ENCODE peak calls at places on chromosomes 1 and 21, in six cellular contexts. N is uterus, A is kidney, K is foreskin fibroblast, F is prostate gland, Y is right atrium auricular region. E is an unnamed sample.

GRCh38 chr1:71655604-71656003 is 574.8 kb upstream of the ZRANB2 start:
- DNase-seq in N (no peak), A (no peak), Y (no peak), K (no peak), F (no peak), E (no peak)

GRCh38 chr1:58883037-58883887 is 99.4 kb upstream of the JUN start:
- DNase-seq in Y (peak), F (peak), A (peak), K (peak), N (peak), E (peak)

GRCh38 chr1:62687903-62688686 is at the start of gene DOCK7:
- DNase-seq in F (peak), A (peak), K (peak), N (peak), Y (peak), E (no peak)

GRCh38 chr1:17229379-17229778 is 19.5 kb upstream of the PADI3 start:
- DNase-seq in Y (no peak), F (no peak), K (no peak), A (peak), N (no peak), E (no peak)

GRCh38 chr21:38992737-38993136 is 187.0 kb downstream of the ETS2 start:
- DNase-seq in K (no peak), Y (no peak), F (no peak), N (no peak), A (peak), E (no peak)

GRCh38 chr1:40185951-40186864 is 25.0 kb downstream of the RLF start:
- DNase-seq in Y (no peak), K (peak), N (no peak), F (no peak), A (no peak), E (peak)

GRCh38 chr1:117696567-117696966 is 90.7 kb downstream of the TENT5C start:
- DNase-seq in Y (no peak), A (no peak), N (no peak), F (no peak), K (peak), E (no peak)

GRCh38 chr1:222995230-222995580 is 147.8 kb downstream of the TLR5 start:
- DNase-seq in N (no peak), F (no peak), A (no peak), K (peak), Y (no peak), E (no peak)

GRCh38 chr1:8259498-8260290 is 58.2 kb upstream of the SLC45A1 start:
- DNase-seq in K (peak), F (peak), Y (no peak), A (peak), N (peak), E (peak)

GRCh38 chr1:169584483-169585144 is 1.7 kb downstream of the F5 start:
- DNase-seq in N (no peak), A (no peak), K (no peak), F (no peak), Y (no peak), E (no peak)

GRCh38 chr1:192270398-192270797 is 46.4 kb upstream of the RGS21 start:
- DNase-seq in K (peak), F (no peak), A (no peak), N (no peak), Y (no peak), E (no peak)

GRCh38 chr1:84724128-84724860 is 34.0 kb upstream of the SSX2IP start:
- DNase-seq in Y (no peak), K (no peak), A (no peak), N (no peak), F (no peak), E (no peak)

GRCh38 chr21:44440241-44441040 is 14.9 kb upstream of the LRRC3 start:
- DNase-seq in N (no peak), Y (no peak), F (no peak), A (peak), K (no peak), E (no peak)

GRCh38 chr1:57082711-57083439 is 117.1 kb upstream of the C8B start:
- DNase-seq in K (no peak), Y (no peak), N (no peak), F (no peak), A (no peak), E (no peak)

GRCh38 chr1:227709451-227709850 is 25.7 kb downstream of the JMJD4 start:
- DNase-seq in A (no peak), N (no peak), F (no peak), K (no peak), Y (no peak), E (no peak)

GRCh38 chr1:94734963-94735899 is 84.9 kb upstream of the SLC44A3 start:
- DNase-seq in Y (no peak), A (peak), N (peak), F (peak), K (peak), E (peak)

GRCh38 chr1:211323156-211324063 is 3.2 kb upstream of the TRAF5 start:
- DNase-seq in Y (no peak), N (no peak), A (no peak), K (peak), F (peak), E (no peak)

GRCh38 chr1:68204965-68205630 is 27.2 kb downstream of the WLS start:
- DNase-seq in N (no peak), Y (no peak), A (no peak), F (no peak), K (no peak), E (no peak)

GRCh38 chr1:218384576-218384975 is 39.4 kb downstream of the TGFB2 start:
- DNase-seq in Y (no peak), N (no peak), F (no peak), A (no peak), K (peak), E (peak)

GRCh38 chr1:152623203-152623844 is 421 bp upstream of the LCE3A start:
- DNase-seq in A (no peak), N (no peak), Y (no peak), K (no peak), F (no peak), E (no peak)

GRCh38 chr1:6495041-6495441 is 3.6 kb upstream of the PLEKHG5 start:
- DNase-seq in K (no peak), Y (no peak), F (no peak), N (no peak), A (peak), E (no peak)

GRCh38 chr1:18452550-18452949 is 28.2 kb upstream of the KLHDC7A start:
- DNase-seq in A (no peak), N (no peak), K (no peak), Y (no peak), F (no peak), E (no peak)

GRCh38 chr21:41326414-41327080 is 9.9 kb downstream of the FAM3B start:
- DNase-seq in K (no peak), Y (no peak), N (no peak), F (no peak), A (peak), E (no peak)

GRCh38 chr1:9767964-9768668 is 55.6 kb downstream of the CLSTN1 start:
- DNase-seq in Y (no peak), N (no peak), K (no peak), A (no peak), F (no peak), E (no peak)

GRCh38 chr1:24075946-24076345 is 36.0 kb downstream of the MYOM3 start:
- DNase-seq in K (no peak), A (no peak), Y (no peak), F (no peak), N (no peak), E (no peak)

GRCh38 chr1:211535338-211535737 is 43.4 kb upstream of the RD3 start:
- DNase-seq in A (no peak), Y (no peak), N (no peak), K (no peak), F (no peak), E (no peak)

GRCh38 chr1:63624911-63625310 is 31.7 kb downstream of the PGM1 start:
- DNase-seq in F (no peak), N (no peak), A (no peak), K (peak), Y (no peak), E (no peak)

GRCh38 chr1:193366764-193367507 is 180.5 kb upstream of the B3GALT2 start:
- DNase-seq in N (no peak), K (no peak), Y (no peak), F (no peak), A (no peak), E (no peak)

GRCh38 chr1:171871848-171872247 is 30.6 kb downstream of the DNM3 start:
- DNase-seq in F (no peak), A (no peak), K (no peak), Y (no peak), N (no peak), E (no peak)

DNA sequence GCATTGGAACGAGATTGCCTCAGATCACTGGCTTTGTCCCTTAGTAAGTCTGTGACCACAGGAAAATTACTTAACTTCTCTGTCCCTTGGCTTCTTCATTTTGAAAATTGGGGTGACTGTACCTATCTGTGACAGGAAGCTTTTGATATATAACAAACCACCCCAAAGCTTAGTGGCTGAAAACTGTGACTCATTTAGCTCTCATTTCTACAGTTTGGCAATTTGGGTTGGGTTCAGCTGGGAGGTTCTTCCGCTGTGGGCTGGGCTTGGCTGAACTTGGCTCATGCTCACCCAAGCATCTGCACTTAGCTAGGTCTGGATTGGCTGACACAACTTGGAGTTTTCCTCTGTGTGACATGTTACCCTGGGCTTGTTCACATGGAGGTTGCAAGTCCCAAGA is 14.0 kb downstream of the C1orf94 start:
- DNase-seq in A (no peak), K (no peak), N (no peak), F (no peak), Y (no peak), E (no peak)
- H3K4me3 ChIP-seq in A (no peak), K (no peak), N (no peak), F (no peak), Y (no peak), E (no peak)

GRCh38 chr1:36846366-36846765 is 187.9 kb downstream of the GRIK3 start:
- DNase-seq in N (no peak), F (no peak), K (no peak), Y (no peak), A (no peak), E (no peak)
- H3K4me3 ChIP-seq in N (no peak), F (no peak), K (no peak), Y (no peak), A (no peak), E (no peak)

DNA sequence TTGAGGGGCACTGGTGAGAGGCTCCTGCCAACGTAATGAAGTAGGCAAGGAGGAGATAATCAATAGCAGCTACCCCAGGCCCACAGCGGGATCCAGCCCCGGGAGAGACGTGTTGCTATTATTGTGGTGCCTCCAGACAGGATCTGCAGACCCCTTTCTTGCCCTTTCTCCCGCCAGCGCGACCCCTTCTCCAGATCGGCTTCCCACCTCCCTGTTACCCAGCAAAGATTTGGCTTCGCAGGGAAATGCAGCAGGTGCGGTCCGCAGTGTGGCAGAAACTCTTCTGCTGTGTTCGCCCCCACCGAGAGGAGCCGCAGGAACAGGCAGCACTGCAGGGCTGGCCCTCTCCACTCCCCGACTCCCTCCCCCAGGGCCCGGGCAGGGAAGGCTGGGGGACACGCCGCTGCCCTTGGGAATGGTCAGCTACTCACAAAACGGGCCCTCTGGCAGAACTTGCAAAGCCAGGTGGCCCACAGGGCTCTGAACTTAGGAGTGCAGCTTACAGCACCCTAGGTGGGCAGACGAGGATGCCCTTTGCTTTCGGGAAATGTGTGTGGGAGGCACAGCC is 1.6 kb upstream of the KCNA2 start:
- DNase-seq in F (no peak), Y (no peak), A (no peak), K (no peak), N (no peak), E (no peak)
- H3K4me3 ChIP-seq in F (peak), Y (peak), A (no peak), K (no peak), N (no peak), E (no peak)

GRCh38 chr1:98906761-98907301 is 97.8 kb downstream of the PLPPR5 start:
- DNase-seq in Y (no peak), K (no peak), N (no peak), F (no peak), A (no peak), E (no peak)
- H3K4me3 ChIP-seq in Y (no peak), K (no peak), N (no peak), F (no peak), A (no peak), E (no peak)

DNA sequence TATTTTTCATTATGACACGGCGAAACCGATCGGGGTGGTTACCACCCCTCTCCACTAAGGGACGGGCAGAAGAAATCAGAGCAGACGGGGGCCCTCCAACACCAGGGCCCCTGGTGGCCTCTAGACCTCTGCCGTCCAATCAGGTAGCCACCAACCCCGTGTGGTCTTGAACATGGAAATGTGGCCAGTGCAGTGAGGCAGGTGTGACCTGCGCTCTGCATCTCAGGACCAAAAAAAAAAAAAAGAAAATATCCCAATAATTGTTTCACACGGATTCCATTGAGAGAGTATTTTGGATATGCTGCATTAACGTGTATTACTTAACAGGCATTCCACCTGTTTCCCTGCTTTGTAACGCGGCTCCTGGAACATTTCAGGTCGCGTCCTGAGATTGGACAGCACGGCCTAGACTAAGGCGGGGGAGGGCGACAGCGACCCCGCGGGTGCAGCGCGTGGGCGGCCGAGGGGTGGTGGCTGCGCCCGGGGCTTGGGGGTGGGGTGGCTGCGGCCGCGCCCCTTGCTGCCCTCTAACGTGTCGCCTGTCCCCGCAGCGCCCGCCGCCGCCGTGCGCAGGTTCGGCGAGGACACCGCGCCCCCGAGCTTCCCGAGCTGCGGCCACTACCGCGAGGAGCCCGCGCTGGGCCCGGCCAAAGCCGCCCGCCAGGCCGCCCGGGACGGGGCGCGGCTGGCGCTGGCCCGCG is 48.3 kb downstream of the SIM2 start:
- DNase-seq in F (no peak), Y (no peak), A (no peak), K (no peak), N (no peak), E (no peak)
- H3K4me3 ChIP-seq in F (peak), Y (peak), A (peak), K (peak), N (no peak), E (peak)

GRCh38 chr1:121519042-121519755 is 334.4 kb downstream of the SRGAP2C start:
- DNase-seq in N (no peak), F (no peak), K (peak), A (peak), Y (no peak), E (no peak)
- H3K4me3 ChIP-seq in N (no peak), F (no peak), K (peak), A (peak), Y (peak), E (peak)

DNA sequence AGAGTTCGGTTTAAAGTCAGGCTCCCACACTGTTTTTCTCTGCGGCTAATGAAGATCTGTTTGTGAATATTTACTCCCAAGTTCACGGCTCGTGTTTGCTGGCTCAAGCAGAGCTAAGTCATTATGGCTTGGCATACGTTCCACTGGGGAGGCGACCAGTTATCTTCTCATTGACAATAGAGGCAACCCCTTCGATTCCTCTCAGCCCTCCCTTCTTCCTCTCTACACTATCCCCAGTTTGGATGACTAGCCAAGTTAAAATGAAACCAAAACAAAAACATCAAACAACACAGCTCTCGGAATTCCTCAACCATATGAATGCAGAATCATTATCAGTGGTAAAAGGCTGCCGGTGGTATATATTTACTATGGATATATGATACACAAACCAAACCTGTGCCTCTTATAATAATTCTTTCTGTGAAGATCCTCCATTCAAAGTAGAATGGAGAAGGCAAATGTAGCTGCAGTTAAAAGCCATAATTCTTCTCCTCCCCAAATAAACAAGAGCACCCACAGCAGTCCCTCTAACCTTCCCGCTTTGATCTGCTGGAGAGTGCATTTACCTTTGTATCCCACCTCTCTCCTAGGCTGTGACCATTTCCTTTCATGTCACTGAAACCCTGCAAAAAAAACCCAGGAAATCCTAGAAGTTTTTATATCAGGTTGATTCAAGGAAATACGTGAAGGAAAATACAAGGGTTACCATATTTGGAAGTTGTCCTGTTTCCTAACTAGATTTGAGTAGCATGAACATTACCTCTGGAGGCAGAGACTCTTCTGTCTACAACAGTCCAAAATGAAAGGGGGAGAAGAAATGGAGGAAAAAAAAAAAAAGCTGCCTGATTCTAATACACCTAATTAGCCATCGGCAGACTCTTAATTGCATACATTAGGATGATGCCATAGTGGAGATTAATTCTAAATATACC is 108.3 kb upstream of the USH2A start:
- DNase-seq in N (no peak), K (peak), F (peak), Y (no peak), A (no peak), E (no peak)
- H3K4me3 ChIP-seq in N (peak), K (peak), F (peak), Y (peak), A (peak), E (peak)

DNA sequence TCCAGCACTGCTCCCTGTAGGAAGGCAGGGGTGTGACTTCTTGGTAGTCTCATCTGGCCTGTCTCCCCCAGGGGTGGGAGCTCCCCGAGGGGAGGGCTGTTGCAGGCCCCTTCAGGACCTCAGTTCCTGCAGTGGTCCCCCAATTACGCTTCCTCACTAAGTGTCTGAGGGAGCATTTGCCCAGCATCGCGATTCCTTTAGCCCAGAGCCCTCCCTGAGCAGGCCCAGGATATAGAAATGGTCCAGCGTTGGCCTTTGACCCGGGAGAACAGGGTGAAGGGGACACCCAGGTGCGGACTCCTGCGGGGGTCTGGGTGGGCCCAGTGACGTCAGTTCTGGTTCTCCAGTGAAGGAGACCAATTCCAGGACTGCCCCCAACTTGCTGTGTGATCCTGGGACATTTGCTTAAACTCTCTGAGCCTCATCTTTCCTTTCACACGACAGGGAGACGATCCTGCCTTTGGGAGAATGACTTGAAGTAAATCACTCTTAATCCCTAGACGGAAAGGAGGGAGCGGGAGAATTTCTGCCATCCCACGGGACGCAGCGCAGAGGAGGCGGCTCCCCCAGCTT is 32.6 kb upstream of the BTG2 start:
- DNase-seq in K (no peak), N (no peak), F (no peak), Y (no peak), A (no peak), E (no peak)
- H3K4me3 ChIP-seq in K (no peak), N (no peak), F (peak), Y (peak), A (no peak), E (peak)

GRCh38 chr1:233410906-233411305 is 83.4 kb downstream of the MAP3K21 start:
- DNase-seq in Y (no peak), K (no peak), F (no peak), N (no peak), A (no peak), E (no peak)

GRCh38 chr1:233412812-233413211 is 85.3 kb downstream of the MAP3K21 start:
- DNase-seq in K (no peak), N (no peak), F (no peak), Y (no peak), A (no peak), E (no peak)

GRCh38 chr1:233406339-233406960 is 78.9 kb downstream of the MAP3K21 start:
- DNase-seq in Y (no peak), N (no peak), K (no peak), A (no peak), F (no peak), E (no peak)

GRCh38 chr1:233406994-233407631 is 79.6 kb downstream of the MAP3K21 start:
- DNase-seq in F (no peak), Y (no peak), K (no peak), A (no peak), N (no peak), E (no peak)

DNA sequence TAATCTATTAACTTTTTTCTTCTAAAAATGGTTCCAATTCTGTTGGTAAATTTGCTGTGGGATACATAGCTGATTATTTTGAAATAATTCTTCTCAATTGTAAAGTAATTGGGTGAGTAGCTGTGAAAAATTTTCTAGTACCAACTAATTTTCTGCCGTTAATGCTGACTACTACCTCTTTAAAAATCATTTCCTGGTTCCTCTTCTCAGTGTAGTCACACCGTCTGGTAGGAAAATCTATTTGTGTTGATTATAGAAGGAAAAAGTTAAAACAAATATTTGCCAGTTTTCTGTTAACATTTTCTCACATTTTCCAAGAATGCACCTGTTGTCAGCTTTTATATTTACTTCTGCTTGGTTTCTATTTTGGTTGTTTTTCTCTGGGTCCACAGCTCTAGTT is 82.0 kb downstream of the MAP3K21 start:
- DNase-seq in K (no peak), N (no peak), A (no peak), Y (no peak), F (no peak), E (no peak)
- H3K4me3 ChIP-seq in K (no peak), N (no peak), A (no peak), Y (no peak), F (no peak), E (no peak)